ENCODE peak calls at places on chromosomes 7 and 10, in four cellular contexts. Z is K562, O is GM12892, V is GM12878. U is an unnamed sample.

GRCh38 chr7:111059826-111060225 is 31.1 kb upstream of the LRRN3 start:
- DNase-seq in Z (no peak), O (no peak), V (no peak), U (no peak)

GRCh38 chr7:46754135-46754730 is 827.7 kb downstream of the TNS3 start:
- DNase-seq in Z (no peak), O (no peak), V (no peak), U (no peak)

GRCh38 chr10:3272300-3272699 is 99.7 kb upstream of the PITRM1 start:
- DNase-seq in Z (no peak), O (no peak), V (no peak), U (no peak)

GRCh38 chr7:24587853-24588252 is 14.6 kb downstream of the PALS2 start:
- DNase-seq in Z (peak; percentile 19), O (no peak), V (no peak), U (no peak)

GRCh38 chr7:105811189-105811847 is 65.1 kb downstream of the ATXN7L1 start:
- DNase-seq in Z (no peak), O (no peak), V (no peak), U (no peak)

GRCh38 chr10:52623761-52624160 is 148.8 kb downstream of the MBL2 start:
- DNase-seq in Z (no peak), O (no peak), V (no peak), U (no peak)

GRCh38 chr10:108421256-108421655 is 1256.8 kb upstream of the SORCS1 start:
- DNase-seq in Z (no peak), O (no peak), V (no peak), U (no peak)

GRCh38 chr10:90959826-90960225 is 38.9 kb upstream of the ANKRD1 start:
- DNase-seq in Z (no peak), O (no peak), V (no peak), U (no peak)

GRCh38 chr7:116232920-116233319 is 22.6 kb downstream of the TES start:
- DNase-seq in Z (no peak), O (no peak), V (no peak), U (no peak)

GRCh38 chr10:70376436-70377378 is 5.7 kb downstream of the LRRC20 start:
- DNase-seq in Z (no peak), O (no peak), V (no peak), U (no peak)

GRCh38 chr10:31929986-31930675 is 1.5 kb upstream of the ARHGAP12 start:
- DNase-seq in Z (no peak), O (no peak), V (no peak), U (no peak)

GRCh38 chr10:85420501-85421191 is 945.9 kb downstream of the GRID1 start:
- DNase-seq in Z (no peak), O (no peak), V (no peak), U (no peak)

GRCh38 chr7:83248000-83248399 is 85.3 kb upstream of the PCLO start:
- DNase-seq in Z (no peak), O (no peak), V (no peak), U (no peak)

GRCh38 chr7:151174246-151175046 is 7.0 kb upstream of the GBX1 start:
- DNase-seq in Z (no peak), O (no peak), V (no peak), U (no peak)

GRCh38 chr10:124849111-124849773 is 47.6 kb downstream of the ABRAXAS2 start:
- DNase-seq in Z (no peak), O (no peak), V (no peak), U (no peak)

GRCh38 chr7:5213286-5213645 is 23.2 kb downstream of the WIPI2 start:
- DNase-seq in Z (no peak), O (no peak), V (no peak), U (no peak)

GRCh38 chr10:112689327-112689726 is 242.3 kb downstream of the VTI1A start:
- DNase-seq in Z (peak; percentile 17), O (no peak), V (no peak), U (no peak)

GRCh38 chr10:3972460-3973366 is 187.7 kb upstream of the KLF6 start:
- DNase-seq in Z (no peak), O (no peak), V (no peak), U (no peak)

GRCh38 chr7:88377421-88377820 is 70.7 kb upstream of the STEAP4 start:
- DNase-seq in Z (no peak), O (no peak), V (no peak), U (no peak)
- TF ChIP-seq TAF1 in Z (no peak), O (no peak), V (no peak), U (no peak)

GRCh38 chr10:24382596-24382978 is 173.6 kb downstream of the KIAA1217 start:
- DNase-seq in Z (no peak), O (no peak), V (no peak), U (no peak)

GRCh38 chr10:24382979-24383663 is 174.2 kb downstream of the KIAA1217 start:
- DNase-seq in Z (no peak), O (peak; percentile 32), V (no peak), U (peak; percentile 11)

GRCh38 chr10:24384954-24385353 is 176.0 kb downstream of the KIAA1217 start:
- DNase-seq in Z (no peak), O (no peak), V (no peak), U (no peak)

GRCh38 chr10:24382045-24382444 is 173.1 kb downstream of the KIAA1217 start:
- DNase-seq in Z (no peak), O (no peak), V (no peak), U (no peak)

DNA sequence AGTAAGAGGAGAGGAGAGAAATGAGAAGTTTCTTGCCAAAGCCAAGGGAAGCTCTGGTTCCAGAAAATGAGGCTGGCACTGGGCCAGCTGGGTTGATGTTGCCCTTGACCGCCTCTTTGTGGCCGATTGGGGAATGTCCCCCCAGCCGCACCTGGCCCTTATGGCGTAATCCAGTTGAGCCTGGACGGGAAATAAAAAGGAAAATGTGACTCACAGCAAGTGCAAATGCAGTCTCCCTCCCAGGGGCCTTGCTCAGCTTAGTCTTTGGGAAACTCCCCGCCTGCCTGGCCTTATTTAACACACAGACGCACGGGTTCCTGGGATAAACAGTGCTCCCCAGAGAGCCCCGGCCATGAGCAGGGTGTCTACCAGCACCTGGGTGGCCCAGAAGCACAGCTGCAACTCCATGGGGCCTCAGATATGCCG is 174.8 kb downstream of the KIAA1217 start:
- DNase-seq in Z (peak; percentile 74), O (peak; percentile 48), V (peak; percentile 86), U (peak; percentile 40)
- TF ChIP-seq POLR2AphosphoS5 in Z (no peak), O (no peak), V (peak; percentile 60), U (no peak)

DNA sequence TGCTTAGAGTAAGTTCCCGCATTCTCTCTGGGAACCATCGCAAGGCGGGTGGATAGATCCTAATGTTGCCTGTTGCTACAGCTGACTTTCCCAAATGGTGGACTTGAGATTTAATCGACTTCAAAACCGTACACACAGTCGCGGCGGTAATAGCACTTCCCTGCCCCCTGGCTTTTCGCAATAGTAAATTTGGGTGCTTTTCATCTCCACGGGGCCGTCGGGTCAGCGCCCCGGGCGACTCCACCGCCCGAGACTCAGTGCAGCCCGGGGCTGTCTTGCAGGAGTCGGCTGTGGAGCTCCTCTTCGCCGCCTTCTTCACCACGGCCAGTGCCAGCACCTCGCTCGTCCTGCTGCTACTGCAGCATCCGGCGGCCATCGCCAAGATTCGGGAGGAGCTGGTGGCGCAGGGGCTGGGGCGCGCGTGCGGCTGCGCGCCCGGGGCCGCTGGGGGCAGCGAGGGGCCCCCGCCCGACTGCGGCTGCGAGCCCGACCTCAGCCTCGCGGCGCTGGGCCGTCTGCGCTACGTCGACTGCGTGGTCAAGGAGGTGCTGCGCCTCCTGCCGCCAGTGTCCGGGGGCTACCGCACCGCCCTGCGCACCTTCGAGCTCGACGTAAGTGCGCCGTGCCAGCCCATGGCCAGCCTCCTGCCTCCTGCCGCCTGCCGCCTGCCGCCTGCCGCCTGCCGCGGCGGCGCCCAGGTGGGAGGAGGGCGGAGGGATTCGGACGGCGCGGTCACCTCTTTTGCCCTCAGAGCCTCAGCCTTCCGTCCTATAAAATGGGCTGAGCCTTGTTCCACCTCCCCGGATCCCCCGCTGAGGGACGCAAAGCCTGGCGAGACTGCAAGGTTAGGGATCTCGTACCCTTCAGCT is 5.3 kb downstream of the CYP26C1 start:
- DNase-seq in Z (no peak), O (no peak), V (no peak), U (no peak)
- TF ChIP-seq TAF1 in Z (no peak), O (no peak), V (no peak), U (no peak)

GRCh38 chr10:68348265-68348741 is 15.6 kb upstream of the PBLD start:
- DNase-seq in Z (peak; percentile 57), O (peak; percentile 19), V (no peak), U (peak; percentile 17)
- TF ChIP-seq POLR2AphosphoS5 in Z (no peak), O (no peak), V (no peak), U (no peak)

DNA sequence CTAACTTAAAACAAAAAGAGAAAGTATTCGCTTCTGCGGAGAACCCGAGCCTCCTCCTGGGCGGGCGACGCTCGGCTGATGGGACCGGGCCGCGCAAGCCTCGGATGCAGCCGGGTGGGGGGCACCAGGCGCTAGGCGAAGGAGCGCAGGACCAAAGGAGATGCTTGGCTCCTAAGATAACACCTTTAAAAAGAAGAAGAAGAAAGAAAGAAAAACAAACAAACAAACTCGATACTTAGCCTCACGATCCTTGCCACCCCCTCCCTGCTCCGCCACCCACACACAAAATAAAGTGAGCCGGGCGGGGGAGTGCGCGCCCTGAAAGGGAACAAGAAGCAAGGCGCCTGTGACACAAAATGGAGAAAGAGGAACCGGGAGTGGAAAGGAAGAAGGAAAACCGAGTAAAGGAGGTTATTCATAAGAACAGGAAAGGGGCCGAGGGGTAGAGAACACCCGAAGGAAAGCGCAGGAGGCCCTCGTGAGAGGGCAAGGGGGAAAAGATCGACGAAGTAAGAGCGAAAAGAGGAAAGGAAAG is 34.0 kb upstream of the EBLN1 start:
- DNase-seq in Z (no peak), O (peak; percentile 43), V (no peak), U (peak; percentile 46)
- TF ChIP-seq TAF1 in Z (no peak), O (peak; percentile 18), V (peak; percentile 34), U (peak; percentile 42)

DNA sequence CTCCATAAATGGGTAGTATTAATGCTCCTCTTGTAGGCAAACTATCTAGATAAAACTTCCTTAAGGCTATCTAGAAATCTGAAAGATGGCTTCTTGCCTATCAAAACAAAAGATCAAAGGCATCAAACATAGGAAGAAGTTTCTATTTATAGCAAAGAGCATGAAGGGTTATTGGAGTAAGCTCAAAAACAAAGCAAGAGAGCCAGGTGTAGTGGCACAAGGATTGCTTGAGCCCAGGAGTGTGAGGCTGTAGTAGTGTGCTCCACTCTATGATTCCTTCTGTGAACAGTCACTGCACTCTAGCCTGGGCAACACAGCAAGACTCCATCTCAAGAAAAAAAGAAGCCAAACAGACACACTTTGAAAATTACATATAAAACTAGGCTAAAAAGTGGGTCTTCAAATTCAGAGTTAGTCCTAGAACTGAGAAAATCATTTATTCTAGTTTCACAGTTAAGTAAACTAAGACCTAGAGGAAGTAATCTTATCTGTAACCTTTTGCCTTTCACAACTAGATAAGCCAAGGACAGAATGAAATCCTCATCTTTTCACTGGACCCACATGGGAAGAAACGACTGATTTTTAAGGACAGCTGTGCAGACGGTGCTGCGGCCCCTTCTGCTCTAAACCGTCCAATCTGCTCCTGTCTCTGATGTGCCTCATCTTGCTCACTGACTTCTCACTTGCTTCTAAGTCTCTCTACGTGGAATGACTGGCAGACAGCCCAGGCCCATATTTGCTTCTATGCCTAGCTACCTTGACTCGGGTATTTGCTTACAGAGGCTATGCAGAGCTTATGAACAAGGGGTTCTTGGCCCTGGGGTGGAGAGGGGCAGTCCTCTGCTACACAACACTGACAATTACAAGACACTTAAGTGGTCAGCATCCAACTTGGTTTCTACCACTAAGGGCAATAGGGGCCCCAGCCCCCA is 50.0 kb downstream of the ESYT2 start:
- DNase-seq in Z (no peak), O (no peak), V (no peak), U (no peak)
- TF ChIP-seq POLR2AphosphoS5 in Z (no peak), O (no peak), V (no peak), U (no peak)

U was measured in GM12891.